ENCODE peak calls at places on chromosomes 13 and 19, in eight cellular contexts. Z, R, K, A, J, L, T and H are unnamed samples.

GRCh38 chr13:90800082-90800746 is 547.3 kb upstream of the MIR17HG start:
- DNase-seq in Z (no peak), R (peak), K (peak), A (no peak), J (no peak), L (no peak), T (peak), H (peak)

GRCh38 chr19:10882108-10882457 is 10.7 kb downstream of the CARM1 start:
- DNase-seq in Z (no peak), R (no peak), K (no peak), A (no peak), J (no peak), L (no peak), T (no peak), H (peak)

GRCh38 chr19:42629191-42629590 is 34.5 kb upstream of the CEACAM8 start:
- DNase-seq in Z (no peak), R (no peak), K (no peak), A (no peak), J (no peak), L (no peak), T (no peak), H (no peak)

GRCh38 chr13:20390526-20391175 is 135.0 kb downstream of the CRYL1 start:
- DNase-seq in Z (no peak), R (no peak), K (no peak), A (no peak), J (no peak), L (peak), T (no peak), H (no peak)

GRCh38 chr13:59643239-59643865 is 520.4 kb downstream of the DIAPH3 start:
- DNase-seq in Z (no peak), R (no peak), K (no peak), A (no peak), J (no peak), L (no peak), T (no peak), H (no peak)

GRCh38 chr19:36115453-36116343 is at the start of gene TBCB:
- DNase-seq in Z (peak), R (no peak), K (no peak), A (peak), J (peak), L (no peak), T (peak), H (peak)

GRCh38 chr13:24112791-24113190 is 47.7 kb upstream of the SPATA13 start:
- DNase-seq in Z (peak), R (no peak), K (no peak), A (no peak), J (no peak), L (no peak), T (no peak), H (no peak)

GRCh38 chr13:101144808-101145419 is 271.4 kb downstream of the NALCN start:
- DNase-seq in Z (peak), R (no peak), K (no peak), A (no peak), J (no peak), L (no peak), T (no peak), H (no peak)

GRCh38 chr19:51119089-51119488 is 5.6 kb upstream of the SIGLEC9 start:
- DNase-seq in Z (no peak), R (no peak), K (no peak), A (no peak), J (no peak), L (peak), T (no peak), H (no peak)

GRCh38 chr19:30222428-30222873 is 149.7 kb upstream of the ZNF536 start:
- DNase-seq in Z (no peak), R (no peak), K (no peak), A (no peak), J (no peak), L (no peak), T (no peak), H (no peak)

GRCh38 chr19:38213911-38214625 is 10.0 kb downstream of the DPF1 start:
- DNase-seq in Z (peak), R (no peak), K (peak), A (no peak), J (no peak), L (peak), T (no peak), H (no peak)

GRCh38 chr19:14146789-14147216 is 10.4 kb upstream of the ASF1B start:
- DNase-seq in Z (peak), R (no peak), K (peak), A (no peak), J (no peak), L (peak), T (no peak), H (no peak)

GRCh38 chr19:2184422-2185012 is 20.8 kb downstream of the DOT1L start:
- DNase-seq in Z (no peak), R (no peak), K (no peak), A (no peak), J (no peak), L (peak), T (no peak), H (no peak)

GRCh38 chr13:59480398-59480797 is 683.3 kb downstream of the DIAPH3 start:
- DNase-seq in Z (no peak), R (no peak), K (no peak), A (no peak), J (no peak), L (no peak), T (no peak), H (no peak)

GRCh38 chr19:10339380-10339960 is at the start of gene ICAM3:
- DNase-seq in Z (no peak), R (no peak), K (no peak), A (peak), J (no peak), L (peak), T (peak), H (no peak)

GRCh38 chr19:35262101-35262761 is 6.5 kb upstream of the USF2 start:
- DNase-seq in Z (no peak), R (no peak), K (no peak), A (peak), J (peak), L (peak), T (peak), H (peak)

GRCh38 chr13:37492741-37493514 is 105.6 kb downstream of the POSTN start:
- DNase-seq in Z (peak), R (no peak), K (no peak), A (no peak), J (no peak), L (no peak), T (no peak), H (no peak)

GRCh38 chr19:34259367-34259865 is 5.1 kb downstream of the GARRE1 start:
- DNase-seq in Z (peak), R (no peak), K (no peak), A (no peak), J (no peak), L (no peak), T (no peak), H (no peak)

GRCh38 chr13:112719556-112719955 is 29.7 kb downstream of the ATP11A start:
- DNase-seq in Z (no peak), R (no peak), K (no peak), A (no peak), J (no peak), L (no peak), T (no peak), H (no peak)

GRCh38 chr19:1501200-1501595 is 10.2 kb downstream of the REEP6 start:
- DNase-seq in Z (no peak), R (peak), K (no peak), A (no peak), J (peak), L (no peak), T (no peak), H (no peak)

GRCh38 chr13:38321654-38322053 is 28.0 kb upstream of the UFM1 start:
- DNase-seq in Z (no peak), R (no peak), K (no peak), A (no peak), J (no peak), L (no peak), T (no peak), H (no peak)

GRCh38 chr19:6103217-6103644 is 7.1 kb downstream of the RFX2 start:
- DNase-seq in Z (peak), R (peak), K (no peak), A (no peak), J (peak), L (peak), T (peak), H (peak)

GRCh38 chr19:10419646-10420443 is 493 bp upstream of the PDE4A start:
- DNase-seq in Z (peak), R (no peak), K (peak), A (no peak), J (no peak), L (peak), T (no peak), H (no peak)

GRCh38 chr13:20494656-20495055 is 31.0 kb downstream of the CRYL1 start:
- DNase-seq in Z (no peak), R (no peak), K (no peak), A (no peak), J (no peak), L (no peak), T (no peak), H (no peak)

GRCh38 chr13:42233726-42234125 is 38.2 kb upstream of the AKAP11 start:
- DNase-seq in Z (peak), R (no peak), K (no peak), A (no peak), J (no peak), L (no peak), T (no peak), H (no peak)

GRCh38 chr19:9597027-9597426 is 12.7 kb upstream of the ZNF121 start:
- DNase-seq in Z (peak), R (no peak), K (no peak), A (no peak), J (no peak), L (peak), T (no peak), H (no peak)

GRCh38 chr19:2527716-2528115 is 51.8 kb downstream of the GADD45B start:
- DNase-seq in Z (no peak), R (no peak), K (no peak), A (no peak), J (no peak), L (no peak), T (no peak), H (no peak)

GRCh38 chr19:10747271-10747670 is 29.4 kb downstream of the DNM2 start:
- DNase-seq in Z (no peak), R (no peak), K (no peak), A (no peak), J (no peak), L (peak), T (peak), H (no peak)

GRCh38 chr13:30037306-30037705 is 186.9 kb upstream of the UBL3 start:
- DNase-seq in Z (no peak), R (no peak), K (no peak), A (no peak), J (no peak), L (no peak), T (no peak), H (no peak)

GRCh38 chr19:41205995-41206394 is 13.0 kb downstream of the CYP2S1 start:
- DNase-seq in Z (no peak), R (no peak), K (no peak), A (no peak), J (no peak), L (no peak), T (no peak), H (no peak)

GRCh38 chr19:7224205-7224833 is 69.9 kb downstream of the INSR start:
- DNase-seq in Z (peak), R (peak), K (no peak), A (no peak), J (no peak), L (peak), T (peak), H (no peak)

GRCh38 chr13:51895906-51896888 is 34.4 kb downstream of the CCDC70 start:
- DNase-seq in Z (peak), R (peak), K (no peak), A (peak), J (no peak), L (peak), T (peak), H (no peak)

GRCh38 chr19:14440049-14440448 is 6.9 kb downstream of the PKN1 start:
- DNase-seq in Z (no peak), R (peak), K (no peak), A (peak), J (no peak), L (no peak), T (peak), H (peak)

GRCh38 chr19:23698711-23699520 is 11.9 kb upstream of the ZNF675 start:
- DNase-seq in Z (no peak), R (peak), K (no peak), A (no peak), J (no peak), L (no peak), T (peak), H (no peak)

GRCh38 chr19:23699521-23699860 is 12.5 kb upstream of the ZNF675 start:
- DNase-seq in Z (no peak), R (no peak), K (no peak), A (no peak), J (no peak), L (no peak), T (no peak), H (no peak)
- H3K27ac ChIP-seq in Z (no peak), R (no peak), K (no peak), A (no peak), J (peak), L (no peak), T (no peak), H (no peak)

DNA sequence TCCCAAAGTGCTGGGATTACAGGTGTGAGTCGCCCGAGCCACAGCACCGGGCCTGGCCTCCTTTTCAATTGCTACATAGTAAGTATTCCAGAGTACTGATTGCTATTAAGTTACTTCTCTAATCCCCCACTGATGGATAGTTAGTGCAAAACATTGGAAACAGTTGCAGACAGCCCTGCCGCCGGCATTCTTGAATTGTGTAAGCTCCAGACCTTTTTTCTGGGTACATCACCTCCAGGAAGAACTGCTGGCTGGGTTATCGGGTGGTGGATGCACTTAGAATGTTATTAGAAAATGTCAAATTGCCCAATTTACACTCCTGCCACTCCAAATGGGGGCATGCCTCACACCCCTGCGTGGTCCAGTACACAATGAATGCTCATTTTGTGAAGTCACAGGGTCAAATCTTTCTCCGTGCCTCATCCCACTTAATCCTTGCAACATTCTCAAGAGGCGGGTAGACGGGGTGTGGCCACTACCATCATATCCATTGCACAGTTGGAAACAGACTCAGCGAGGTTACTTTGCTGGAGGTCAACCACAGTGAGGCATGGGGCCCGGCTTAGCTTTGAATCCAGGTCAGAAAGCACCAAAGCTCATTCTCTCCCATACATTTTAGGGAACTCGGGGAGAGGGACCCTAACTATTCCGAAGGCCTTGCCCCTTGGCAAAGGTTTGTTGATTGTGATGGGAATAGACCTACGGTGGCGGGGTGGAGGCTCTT is 1.0 kb upstream of the KDM4B start:
- DNase-seq in Z (no peak), R (no peak), K (no peak), A (no peak), J (no peak), L (no peak), T (no peak), H (no peak)
- H3K27ac ChIP-seq in Z (peak), R (peak), K (peak), A (peak), J (peak), L (peak), T (peak), H (peak)

GRCh38 chr19:32317045-32317444 is 28.4 kb upstream of the ZNF507 start:
- DNase-seq in Z (no peak), R (no peak), K (no peak), A (no peak), J (no peak), L (no peak), T (no peak), H (no peak)
- H3K27ac ChIP-seq in Z (no peak), R (no peak), K (no peak), A (no peak), J (no peak), L (no peak), T (no peak), H (no peak)

DNA sequence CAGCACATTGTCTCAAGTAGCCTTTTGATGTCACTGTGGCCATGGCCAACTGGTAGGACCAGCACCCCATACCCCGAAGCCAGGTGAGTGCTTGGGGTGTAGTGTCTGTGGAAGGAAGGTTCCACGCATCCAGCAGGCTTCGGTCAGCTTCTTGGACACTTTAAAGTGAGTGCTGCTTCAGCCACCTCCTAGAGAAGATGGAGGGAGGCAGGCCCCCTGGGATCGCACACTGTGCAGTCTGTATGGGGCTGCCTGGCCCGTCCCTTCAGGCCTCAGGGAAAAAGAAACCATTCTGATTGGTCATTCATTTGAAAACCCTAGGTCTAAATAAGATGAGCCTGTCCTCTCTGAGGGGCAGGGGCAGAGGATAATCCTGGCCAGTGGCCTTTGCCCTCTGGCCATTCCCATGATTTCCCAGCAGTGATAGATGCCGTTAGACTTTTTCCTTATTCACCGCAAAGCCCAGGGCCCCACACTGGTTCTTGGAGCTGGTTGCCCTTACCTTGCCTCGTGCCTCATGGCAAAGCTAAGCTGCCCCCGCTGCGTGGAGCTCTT is 30.7 kb downstream of the GATAD2A start:
- DNase-seq in Z (no peak), R (no peak), K (no peak), A (no peak), J (no peak), L (no peak), T (no peak), H (no peak)
- H3K27ac ChIP-seq in Z (no peak), R (no peak), K (no peak), A (no peak), J (no peak), L (no peak), T (no peak), H (no peak)

GRCh38 chr13:110860986-110861385 is 53.9 kb downstream of the ANKRD10 start:
- DNase-seq in Z (no peak), R (no peak), K (no peak), A (no peak), J (no peak), L (no peak), T (no peak), H (no peak)
- H3K27ac ChIP-seq in Z (no peak), R (no peak), K (no peak), A (no peak), J (no peak), L (no peak), T (no peak), H (no peak)

DNA sequence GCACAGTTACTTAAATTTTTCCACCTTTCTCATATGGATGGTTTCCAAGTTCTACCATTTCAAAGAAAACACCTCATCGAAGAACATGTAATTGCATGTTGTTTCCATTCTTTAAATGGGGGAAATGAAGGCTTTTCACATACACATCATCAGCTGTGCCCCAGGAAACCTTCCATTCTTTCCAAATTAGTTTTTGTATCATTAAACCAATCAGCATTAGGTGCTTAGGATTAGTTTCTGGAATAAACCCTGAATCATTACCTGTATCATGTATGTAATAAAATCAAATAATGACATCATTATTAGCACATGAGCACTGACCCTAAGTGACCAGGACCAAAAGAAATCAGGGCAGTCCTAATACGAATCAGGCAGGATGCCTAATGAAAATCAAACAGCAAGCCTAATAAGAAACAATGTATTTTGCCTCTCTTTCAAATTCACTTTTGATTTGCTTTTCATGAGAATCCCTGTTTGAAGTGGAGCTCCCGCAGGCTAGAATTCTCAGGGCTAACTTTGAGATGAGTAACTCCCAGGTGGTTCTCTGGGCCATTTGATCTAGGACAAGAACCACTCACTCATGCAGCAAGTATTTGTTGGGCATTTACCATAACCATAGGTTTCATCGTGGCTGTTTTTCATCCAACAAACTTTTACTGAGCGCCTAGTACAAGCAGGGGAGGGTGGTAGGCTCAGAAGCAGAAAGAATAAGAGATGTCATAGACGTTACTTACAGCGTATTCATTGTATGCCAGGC is 89.2 kb downstream of the MZT1 start:
- DNase-seq in Z (no peak), R (no peak), K (no peak), A (no peak), J (no peak), L (no peak), T (no peak), H (no peak)
- H3K27ac ChIP-seq in Z (no peak), R (no peak), K (no peak), A (no peak), J (no peak), L (no peak), T (no peak), H (no peak)